ENCODE peak calls at places on chromosomes 13 and 19, in six cellular contexts. One of them, this sample, is unnamed.
A peak's percentile ranks its signal among the peaks of the same experiment; 100 is the strongest.

GRCh38 chr19:43809762-43810696 is 7.8 kb upstream of the LYPD5 start:
- DNase-seq in activated CD4-positive, CD25-positive, alpha-beta regulatory T cell treated with anti-CD3 and anti-CD28 coated beads, Interleukin-2, amount 50 U/mL, for 72 hours: no peak
- DNase-seq in EL: peak; percentile 59
- DNase-seq in KG1: peak; percentile 24
- DNase-seq in A549: peak; percentile 46
- DNase-seq in hippocampal formation: peak; percentile 28
- DNase-seq in this sample: no peak

GRCh38 chr19:27392027-27392632 is 1820.8 kb downstream of the UQCRFS1 start:
- DNase-seq in A549: no peak
- DNase-seq in activated CD4-positive, CD25-positive, alpha-beta regulatory T cell treated with anti-CD3 and anti-CD28 coated beads, Interleukin-2, amount 50 U/mL, for 72 hours: no peak
- DNase-seq in KG1: no peak
- DNase-seq in EL: no peak
- DNase-seq in hippocampal formation: no peak
- DNase-seq in this sample: peak; percentile 30

GRCh38 chr13:86914757-86915156 is 756.4 kb upstream of the SLITRK5 start:
- DNase-seq in activated CD4-positive, CD25-positive, alpha-beta regulatory T cell treated with anti-CD3 and anti-CD28 coated beads, Interleukin-2, amount 50 U/mL, for 72 hours: no peak
- DNase-seq in KG1: no peak
- DNase-seq in hippocampal formation: no peak
- DNase-seq in A549: no peak
- DNase-seq in EL: no peak
- DNase-seq in this sample: no peak

GRCh38 chr13:78599911-78600310 is 3.4 kb downstream of the POU4F1 start:
- DNase-seq in A549: no peak
- DNase-seq in activated CD4-positive, CD25-positive, alpha-beta regulatory T cell treated with anti-CD3 and anti-CD28 coated beads, Interleukin-2, amount 50 U/mL, for 72 hours: no peak
- DNase-seq in EL: no peak
- DNase-seq in hippocampal formation: no peak
- DNase-seq in KG1: no peak
- DNase-seq in this sample: no peak

GRCh38 chr19:46787331-46788100 is 878 bp downstream of the SLC1A5 start:
- DNase-seq in EL: peak; percentile 78
- DNase-seq in A549: peak; percentile 86
- DNase-seq in hippocampal formation: no peak
- DNase-seq in activated CD4-positive, CD25-positive, alpha-beta regulatory T cell treated with anti-CD3 and anti-CD28 coated beads, Interleukin-2, amount 50 U/mL, for 72 hours: peak; percentile 59
- DNase-seq in KG1: peak; percentile 30
- DNase-seq in this sample: peak; percentile 70

GRCh38 chr13:111393221-111393790 is 72.9 kb downstream of the TEX29 start:
- DNase-seq in EL: no peak
- DNase-seq in activated CD4-positive, CD25-positive, alpha-beta regulatory T cell treated with anti-CD3 and anti-CD28 coated beads, Interleukin-2, amount 50 U/mL, for 72 hours: no peak
- DNase-seq in hippocampal formation: no peak
- DNase-seq in KG1: no peak
- DNase-seq in A549: no peak
- DNase-seq in this sample: no peak

GRCh38 chr13:103883152-103883551 is 816.9 kb upstream of the SLC10A2 start:
- DNase-seq in hippocampal formation: peak; percentile 90
- DNase-seq in A549: peak; percentile 24
- DNase-seq in EL: peak; percentile 76
- DNase-seq in KG1: no peak
- DNase-seq in activated CD4-positive, CD25-positive, alpha-beta regulatory T cell treated with anti-CD3 and anti-CD28 coated beads, Interleukin-2, amount 50 U/mL, for 72 hours: no peak
- DNase-seq in this sample: peak; percentile 100

GRCh38 chr19:46218160-46218559 is 11.4 kb upstream of the IGFL1 start:
- DNase-seq in activated CD4-positive, CD25-positive, alpha-beta regulatory T cell treated with anti-CD3 and anti-CD28 coated beads, Interleukin-2, amount 50 U/mL, for 72 hours: peak; percentile 36
- DNase-seq in A549: no peak
- DNase-seq in KG1: no peak
- DNase-seq in hippocampal formation: no peak
- DNase-seq in EL: peak; percentile 18
- DNase-seq in this sample: no peak

GRCh38 chr19:38267780-38268430 is 3.5 kb downstream of the SPINT2 start:
- DNase-seq in hippocampal formation: no peak
- DNase-seq in KG1: no peak
- DNase-seq in activated CD4-positive, CD25-positive, alpha-beta regulatory T cell treated with anti-CD3 and anti-CD28 coated beads, Interleukin-2, amount 50 U/mL, for 72 hours: no peak
- DNase-seq in EL: no peak
- DNase-seq in A549: peak; percentile 70
- DNase-seq in this sample: no peak

GRCh38 chr19:23145617-23146415 is 29.0 kb downstream of the ZNF730 start:
- DNase-seq in hippocampal formation: no peak
- DNase-seq in KG1: no peak
- DNase-seq in EL: no peak
- DNase-seq in activated CD4-positive, CD25-positive, alpha-beta regulatory T cell treated with anti-CD3 and anti-CD28 coated beads, Interleukin-2, amount 50 U/mL, for 72 hours: no peak
- DNase-seq in A549: no peak
- DNase-seq in this sample: no peak

GRCh38 chr13:19601749-19602725 is 31.4 kb upstream of the MPHOSPH8 start:
- DNase-seq in A549: peak; percentile 38
- DNase-seq in activated CD4-positive, CD25-positive, alpha-beta regulatory T cell treated with anti-CD3 and anti-CD28 coated beads, Interleukin-2, amount 50 U/mL, for 72 hours: peak; percentile 58
- DNase-seq in hippocampal formation: no peak
- DNase-seq in EL: peak; percentile 51
- DNase-seq in KG1: peak; percentile 33
- DNase-seq in this sample: peak; percentile 41

GRCh38 chr19:7894612-7895309 is 6.5 kb downstream of the LRRC8E start:
- DNase-seq in A549: no peak
- DNase-seq in hippocampal formation: no peak
- DNase-seq in KG1: no peak
- DNase-seq in activated CD4-positive, CD25-positive, alpha-beta regulatory T cell treated with anti-CD3 and anti-CD28 coated beads, Interleukin-2, amount 50 U/mL, for 72 hours: no peak
- DNase-seq in EL: no peak
- DNase-seq in this sample: no peak

GRCh38 chr19:52734340-52734892 is 428 bp downstream of the ZNF611 start:
- DNase-seq in hippocampal formation: peak; percentile 49
- DNase-seq in KG1: no peak
- DNase-seq in activated CD4-positive, CD25-positive, alpha-beta regulatory T cell treated with anti-CD3 and anti-CD28 coated beads, Interleukin-2, amount 50 U/mL, for 72 hours: no peak
- DNase-seq in A549: no peak
- DNase-seq in EL: peak; percentile 33
- DNase-seq in this sample: no peak

GRCh38 chr13:98482476-98483444 is 94.1 kb downstream of the STK24 start:
- DNase-seq in EL: peak; percentile 40
- DNase-seq in A549: no peak
- DNase-seq in hippocampal formation: no peak
- DNase-seq in KG1: no peak
- DNase-seq in activated CD4-positive, CD25-positive, alpha-beta regulatory T cell treated with anti-CD3 and anti-CD28 coated beads, Interleukin-2, amount 50 U/mL, for 72 hours: no peak
- DNase-seq in this sample: peak; percentile 74

GRCh38 chr19:18507021-18507726 is 14.7 kb downstream of the ELL start:
- DNase-seq in A549: no peak
- DNase-seq in EL: no peak
- DNase-seq in hippocampal formation: no peak
- DNase-seq in activated CD4-positive, CD25-positive, alpha-beta regulatory T cell treated with anti-CD3 and anti-CD28 coated beads, Interleukin-2, amount 50 U/mL, for 72 hours: no peak
- DNase-seq in KG1: no peak
- DNase-seq in this sample: no peak

GRCh38 chr19:57850553-57851017 is 926 bp downstream of the ZNF587 start:
- DNase-seq in EL: peak; percentile 53
- DNase-seq in KG1: no peak
- DNase-seq in hippocampal formation: no peak
- DNase-seq in A549: peak; percentile 15
- DNase-seq in activated CD4-positive, CD25-positive, alpha-beta regulatory T cell treated with anti-CD3 and anti-CD28 coated beads, Interleukin-2, amount 50 U/mL, for 72 hours: no peak
- DNase-seq in this sample: no peak